ENCODE peak calls at places on chromosomes 3 and 15, in nine cellular contexts. V is thoracic aorta; H is colonic mucosa; K is AG04450; N is heart left ventricle; I is pancreas; R is right atrium auricular region; A is A549; J is CD4-positive, alpha-beta T cell. T is an unnamed sample.

GRCh38 chr3:108757404-108757982 is at the start of gene RETNLB:
- DNase-seq in V (no peak), H (peak; percentile 83), K (no peak), N (no peak), I (peak; percentile 81), R (no peak), A (no peak), J (no peak), T (no peak)

GRCh38 chr3:171168086-171168485 is 141.6 kb upstream of the SLC2A2 start:
- DNase-seq in V (no peak), H (peak; percentile 41), K (no peak), N (no peak), I (no peak), R (no peak), A (peak; percentile 67), J (no peak), T (no peak)

GRCh38 chr3:114566162-114566755 is 272.4 kb downstream of the TIGIT start:
- DNase-seq in V (no peak), H (no peak), K (no peak), N (no peak), I (no peak), R (no peak), A (no peak), J (no peak), T (no peak)

GRCh38 chr3:54321515-54321914 is 199.2 kb downstream of the CACNA2D3 start:
- DNase-seq in V (no peak), H (peak; percentile 22), K (no peak), N (no peak), I (no peak), R (no peak), A (no peak), J (no peak), T (no peak)

GRCh38 chr3:180102134-180102533 is 65.4 kb upstream of the PEX5L start:
- DNase-seq in V (no peak), H (no peak), K (no peak), N (no peak), I (no peak), R (no peak), A (no peak), J (no peak), T (no peak)

GRCh38 chr15:82986442-82986780 is 401 bp downstream of the RAMAC start:
- DNase-seq in V (no peak), H (no peak), K (no peak), N (no peak), I (no peak), R (no peak), A (no peak), J (no peak), T (no peak)

GRCh38 chr15:44598892-44599291 is 61.9 kb downstream of the EIF3J start:
- DNase-seq in V (no peak), H (no peak), K (peak; percentile 29), N (no peak), I (no peak), R (no peak), A (no peak), J (no peak), T (no peak)

GRCh38 chr3:121482651-121483050 is 63.1 kb downstream of the POLQ start:
- DNase-seq in V (no peak), H (no peak), K (peak; percentile 38), N (no peak), I (no peak), R (no peak), A (peak; percentile 34), J (no peak), T (no peak)

GRCh38 chr15:95226835-95227234 is 995.5 kb downstream of the MCTP2 start:
- DNase-seq in V (no peak), H (no peak), K (no peak), N (no peak), I (no peak), R (no peak), A (no peak), J (no peak), T (no peak)

GRCh38 chr3:129305592-129306091 is 27.0 kb downstream of the HMCES start:
- DNase-seq in V (peak; percentile 85), H (peak; percentile 57), K (no peak), N (peak; percentile 84), I (peak; percentile 89), R (peak; percentile 93), A (no peak), J (no peak), T (peak; percentile 90)

GRCh38 chr3:165259518-165260193 is 63.5 kb upstream of the SLITRK3 start:
- DNase-seq in V (no peak), H (no peak), K (no peak), N (no peak), I (peak; percentile 16), R (no peak), A (peak; percentile 24), J (no peak), T (no peak)

GRCh38 chr3:127167315-127168043 is 25.5 kb upstream of the PRR23E start:
- DNase-seq in V (no peak), H (no peak), K (no peak), N (no peak), I (no peak), R (no peak), A (no peak), J (no peak), T (no peak)

GRCh38 chr3:27357665-27358258 is 11.4 kb downstream of the NEK10 start:
- DNase-seq in V (no peak), H (peak; percentile 74), K (no peak), N (peak; percentile 27), I (peak; percentile 35), R (no peak), A (peak; percentile 73), J (peak; percentile 33), T (no peak)

GRCh38 chr3:169144691-169145090 is 518.8 kb downstream of the MECOM start:
- DNase-seq in V (no peak), H (no peak), K (no peak), N (no peak), I (no peak), R (no peak), A (no peak), J (no peak), T (no peak)

DNA sequence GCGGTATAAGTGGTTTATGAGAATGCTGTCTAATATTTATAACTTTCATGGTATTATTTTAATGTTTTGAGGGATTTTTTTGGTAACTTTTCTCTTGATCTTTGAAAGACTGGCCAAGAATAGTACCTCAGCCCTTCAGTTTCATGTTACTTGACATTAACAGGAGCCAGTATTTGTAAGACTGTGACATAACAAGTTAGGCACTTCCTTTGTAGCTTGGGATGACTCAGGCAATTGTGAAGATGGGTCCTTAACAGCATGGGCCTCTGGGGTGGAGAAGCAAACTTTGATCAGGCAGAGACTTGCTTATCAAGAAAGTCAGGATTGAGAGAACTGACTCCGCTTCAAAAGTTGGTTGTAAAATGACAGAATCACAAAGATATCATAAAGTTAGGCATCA is 9.5 kb downstream of the LRRC49 start:
- DNase-seq in V (no peak), H (peak; percentile 31), K (peak; percentile 65), N (no peak), I (no peak), R (no peak), A (peak; percentile 63), J (no peak), T (no peak)
- H3K27ac ChIP-seq in V (no peak overlapping the region), H (peak overlapping the region; percentile 17), K (peak overlapping the region; percentile 79), N (no peak overlapping the region), I (no peak overlapping the region), R (no peak overlapping the region), A (peak overlapping the region; percentile 42), J (no peak overlapping the region), T (no peak overlapping the region)

GRCh38 chr15:67917037-67917436 is 77.2 kb upstream of the RNU6-1 start:
- DNase-seq in V (peak; percentile 28), H (peak; percentile 42), K (no peak), N (peak; percentile 56), I (peak; percentile 24), R (peak; percentile 84), A (peak; percentile 59), J (no peak), T (no peak)
- TF ChIP-seq CTCF in V (no peak), H (no peak), K (no peak), N (no peak), I (no peak), R (no peak), A (no peak), J (no peak), T (no peak)

GRCh38 chr15:65304393-65305143 is at the start of gene RNU5B-1:
- DNase-seq in V (no peak), H (peak; percentile 84), K (peak; percentile 95), N (peak; percentile 81), I (peak; percentile 82), R (no peak), A (peak; percentile 98), J (peak; percentile 59), T (peak; percentile 63)

GRCh38 chr15:65305776-65306175 is 1.3 kb downstream of the RNU5B-1 start:
- DNase-seq in V (no peak), H (no peak), K (no peak), N (no peak), I (no peak), R (no peak), A (no peak), J (no peak), T (no peak)

GRCh38 chr15:65306551-65306950 is 2.1 kb downstream of the RNU5B-1 start:
- DNase-seq in V (no peak), H (no peak), K (no peak), N (no peak), I (no peak), R (no peak), A (no peak), J (no peak), T (no peak)

GRCh38 chr15:65303687-65304392 is 637 bp upstream of the RNU5B-1 start:
- DNase-seq in V (no peak), H (peak; percentile 66), K (peak; percentile 18), N (peak; percentile 40), I (peak; percentile 65), R (peak; percentile 82), A (peak; percentile 80), J (no peak), T (peak; percentile 70)

GRCh38 chr15:65305144-65305758 is 774 bp downstream of the RNU5B-1 start:
- DNase-seq in V (no peak), H (no peak), K (no peak), N (no peak), I (no peak), R (no peak), A (no peak), J (no peak), T (no peak)
- H3K27ac ChIP-seq in V (peak overlapping the region; percentile 84), H (peak overlapping the region; percentile 77), K (peak overlapping the region; percentile 57), N (peak overlapping the region; percentile 77), I (peak overlapping the region; percentile 91), R (peak overlapping the region; percentile 92), A (peak overlapping the region; percentile 54), J (peak overlapping the region; percentile 72), T (peak overlapping the region; percentile 91)

DNA sequence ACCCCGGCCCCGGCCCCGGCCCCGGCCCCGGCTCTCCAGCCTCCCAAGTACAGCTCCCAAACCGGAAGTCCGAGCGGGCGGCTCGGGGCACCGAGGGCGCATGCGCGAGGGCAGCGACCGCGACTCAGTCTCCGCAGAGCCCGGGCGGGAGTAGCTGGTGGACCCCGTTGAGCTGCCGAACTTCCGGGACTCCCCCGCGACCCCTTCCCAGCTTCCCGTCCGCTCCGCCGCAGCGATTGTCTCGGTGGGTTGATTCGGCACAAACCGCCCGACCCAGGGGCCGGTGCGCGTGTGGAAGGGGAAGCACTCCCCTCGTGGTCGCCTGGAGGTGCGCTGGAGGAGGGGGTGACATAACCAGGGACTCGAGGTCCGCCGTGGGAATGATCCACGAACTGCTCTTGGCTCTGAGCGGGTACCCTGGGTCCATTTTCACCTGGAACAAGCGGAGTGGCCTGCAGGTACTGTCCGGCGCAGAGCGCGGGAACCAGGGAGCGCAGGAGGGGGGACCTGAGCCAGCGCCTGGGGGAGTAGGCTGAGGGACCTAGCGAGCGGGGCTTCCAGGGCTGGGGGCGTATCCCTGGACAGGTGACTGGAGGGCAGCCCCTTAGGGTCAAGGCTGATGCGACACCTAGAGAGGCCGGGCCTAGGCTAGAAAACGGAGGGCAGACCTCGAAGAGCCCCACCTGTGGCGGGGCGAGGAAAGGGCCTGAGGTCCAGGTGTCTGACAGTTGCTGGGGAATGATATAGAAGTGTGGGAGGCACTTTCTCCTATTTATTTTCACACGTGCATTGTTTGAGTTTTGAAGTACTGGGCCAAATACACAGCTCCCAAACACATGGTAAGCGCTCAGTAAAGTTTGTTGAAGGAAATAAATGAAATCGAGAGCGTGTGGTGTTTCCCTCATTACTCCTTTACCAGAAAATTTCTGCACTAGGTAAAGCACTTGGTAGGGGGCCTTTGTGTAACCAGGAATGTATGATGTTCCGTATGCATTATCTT is at the start of the genes TUBGCP4 and ZSCAN29:
- DNase-seq in V (peak; percentile 6), H (peak; percentile 83), K (peak; percentile 26), N (peak; percentile 84), I (peak; percentile 64), R (peak; percentile 76), A (peak; percentile 76), J (peak; percentile 63), T (peak; percentile 50)
- TF ChIP-seq CTCF in V (no peak), H (peak; percentile 49), K (peak; percentile 34), N (no peak), I (peak; percentile 17), R (no peak), A (peak; percentile 16), J (peak; percentile 70), T (peak; percentile 7)

T was measured in breast epithelium.